ENCODE peak calls at places on chromosomes 5 and 9, in seven cellular contexts. One of them, this sample, is unnamed.

GRCh38 chr5:74892921-74893320 is 26.7 kb upstream of the FAM169A start:
- DNase-seq in trophoblast cell: no peak
- DNase-seq in neuronal stem cell: no peak
- DNase-seq in IMR-90: no peak
- DNase-seq in H9: no peak
- DNase-seq in H1: no peak
- DNase-seq in mesenchymal stem cell: no peak
- DNase-seq in this sample: no peak

GRCh38 chr5:81657386-81657785 is 93.5 kb downstream of the SSBP2 start:
- DNase-seq in H1: no peak
- DNase-seq in IMR-90: no peak
- DNase-seq in H9: no peak
- DNase-seq in mesenchymal stem cell: no peak
- DNase-seq in neuronal stem cell: no peak
- DNase-seq in trophoblast cell: peak
- DNase-seq in this sample: no peak

GRCh38 chr9:106718996-106719395 is 144.0 kb upstream of the ZNF462 start:
- DNase-seq in mesenchymal stem cell: peak
- DNase-seq in trophoblast cell: peak
- DNase-seq in H9: no peak
- DNase-seq in neuronal stem cell: no peak
- DNase-seq in H1: no peak
- DNase-seq in IMR-90: peak
- DNase-seq in this sample: no peak

GRCh38 chr9:92706218-92706940 is 36.4 kb upstream of the IPPK start:
- DNase-seq in mesenchymal stem cell: no peak
- DNase-seq in H1: no peak
- DNase-seq in neuronal stem cell: no peak
- DNase-seq in trophoblast cell: peak
- DNase-seq in H9: peak
- DNase-seq in IMR-90: no peak
- DNase-seq in this sample: peak

GRCh38 chr9:70945301-70945700 is 176.1 kb downstream of the TRPM3 start:
- DNase-seq in IMR-90: peak
- DNase-seq in H9: no peak
- DNase-seq in neuronal stem cell: no peak
- DNase-seq in mesenchymal stem cell: peak
- DNase-seq in trophoblast cell: no peak
- DNase-seq in H1: no peak
- DNase-seq in this sample: no peak

GRCh38 chr5:28544501-28544900 is 1506.1 kb upstream of the CDH9 start:
- DNase-seq in H9: no peak
- DNase-seq in neuronal stem cell: no peak
- DNase-seq in H1: no peak
- DNase-seq in mesenchymal stem cell: no peak
- DNase-seq in trophoblast cell: no peak
- DNase-seq in IMR-90: no peak
- DNase-seq in this sample: no peak

GRCh38 chr5:160118349-160119141 is 705 bp downstream of the PWWP2A start:
- DNase-seq in IMR-90: no peak
- DNase-seq in H1: no peak
- DNase-seq in neuronal stem cell: no peak
- DNase-seq in H9: peak
- DNase-seq in trophoblast cell: peak
- DNase-seq in mesenchymal stem cell: peak
- DNase-seq in this sample: peak

GRCh38 chr5:52989025-52989780 is at the start of gene ITGA2:
- DNase-seq in trophoblast cell: peak
- DNase-seq in IMR-90: peak
- DNase-seq in neuronal stem cell: peak
- DNase-seq in mesenchymal stem cell: peak
- DNase-seq in H1: no peak
- DNase-seq in H9: peak
- DNase-seq in this sample: peak

GRCh38 chr5:132661231-132662003 is 3.4 kb downstream of the IL13 start:
- DNase-seq in mesenchymal stem cell: no peak
- DNase-seq in neuronal stem cell: no peak
- DNase-seq in H9: no peak
- DNase-seq in IMR-90: no peak
- DNase-seq in H1: no peak
- DNase-seq in trophoblast cell: no peak
- DNase-seq in this sample: no peak

GRCh38 chr5:40551706-40552557 is 127.8 kb upstream of the PTGER4 start:
- DNase-seq in IMR-90: peak
- DNase-seq in trophoblast cell: peak
- DNase-seq in mesenchymal stem cell: peak
- DNase-seq in H1: peak
- DNase-seq in H9: no peak
- DNase-seq in neuronal stem cell: no peak
- DNase-seq in this sample: peak

GRCh38 chr5:179606071-179606909 is 17.2 kb downstream of the HNRNPH1 start:
- DNase-seq in H1: no peak
- DNase-seq in neuronal stem cell: no peak
- DNase-seq in trophoblast cell: no peak
- DNase-seq in mesenchymal stem cell: no peak
- DNase-seq in IMR-90: no peak
- DNase-seq in H9: no peak
- DNase-seq in this sample: no peak

GRCh38 chr5:59496524-59497134 is 396.9 kb downstream of the PDE4D start:
- DNase-seq in mesenchymal stem cell: no peak
- DNase-seq in neuronal stem cell: no peak
- DNase-seq in H9: peak
- DNase-seq in H1: no peak
- DNase-seq in IMR-90: peak
- DNase-seq in trophoblast cell: peak
- DNase-seq in this sample: peak

GRCh38 chr5:177435847-177436536 is 9.5 kb downstream of the GRK6 start:
- DNase-seq in IMR-90: no peak
- DNase-seq in H9: no peak
- DNase-seq in neuronal stem cell: no peak
- DNase-seq in trophoblast cell: no peak
- DNase-seq in mesenchymal stem cell: no peak
- DNase-seq in H1: no peak
- DNase-seq in this sample: no peak

GRCh38 chr5:169827769-169828168 is 152.5 kb downstream of the INSYN2B start:
- DNase-seq in IMR-90: peak
- DNase-seq in H9: no peak
- DNase-seq in H1: no peak
- DNase-seq in neuronal stem cell: no peak
- DNase-seq in trophoblast cell: no peak
- DNase-seq in mesenchymal stem cell: no peak
- DNase-seq in this sample: no peak

GRCh38 chr5:149995385-149996085 is 4.9 kb downstream of the TIGD6 start:
- DNase-seq in H1: no peak
- DNase-seq in H9: no peak
- DNase-seq in mesenchymal stem cell: no peak
- DNase-seq in IMR-90: no peak
- DNase-seq in trophoblast cell: no peak
- DNase-seq in neuronal stem cell: no peak
- DNase-seq in this sample: peak

GRCh38 chr5:101455851-101456250 is 552.8 kb upstream of the ST8SIA4 start:
- DNase-seq in IMR-90: no peak
- DNase-seq in H9: no peak
- DNase-seq in H1: no peak
- DNase-seq in trophoblast cell: no peak
- DNase-seq in neuronal stem cell: no peak
- DNase-seq in mesenchymal stem cell: no peak
- DNase-seq in this sample: no peak

GRCh38 chr5:157562111-157562581 is 13.4 kb downstream of the ADAM19 start:
- DNase-seq in IMR-90: peak
- DNase-seq in trophoblast cell: no peak
- DNase-seq in H9: no peak
- DNase-seq in H1: no peak
- DNase-seq in neuronal stem cell: no peak
- DNase-seq in mesenchymal stem cell: peak
- DNase-seq in this sample: no peak

GRCh38 chr5:127556609-127557348 is 39.3 kb downstream of the PRRC1 start:
- DNase-seq in trophoblast cell: peak
- DNase-seq in mesenchymal stem cell: no peak
- DNase-seq in H1: no peak
- DNase-seq in IMR-90: no peak
- DNase-seq in H9: no peak
- DNase-seq in neuronal stem cell: no peak
- DNase-seq in this sample: no peak

GRCh38 chr9:93177676-93178075 is 6.3 kb upstream of the WNK2 start:
- DNase-seq in H9: no peak
- DNase-seq in mesenchymal stem cell: no peak
- DNase-seq in IMR-90: no peak
- DNase-seq in H1: no peak
- DNase-seq in neuronal stem cell: no peak
- DNase-seq in trophoblast cell: no peak
- DNase-seq in this sample: no peak

GRCh38 chr5:147040856-147041255 is 162.3 kb upstream of the PPP2R2B start:
- DNase-seq in mesenchymal stem cell: no peak
- DNase-seq in H1: no peak
- DNase-seq in H9: no peak
- DNase-seq in IMR-90: no peak
- DNase-seq in trophoblast cell: no peak
- DNase-seq in neuronal stem cell: no peak
- DNase-seq in this sample: peak

GRCh38 chr9:35538361-35539234 is 48.7 kb downstream of the RUSC2 start:
- DNase-seq in H9: peak
- DNase-seq in IMR-90: peak
- DNase-seq in mesenchymal stem cell: peak
- DNase-seq in trophoblast cell: peak
- DNase-seq in neuronal stem cell: peak
- DNase-seq in H1: no peak
- DNase-seq in this sample: peak

GRCh38 chr5:141529002-141529401 is 40.1 kb downstream of the PCDHGC5 start:
- DNase-seq in neuronal stem cell: no peak
- DNase-seq in IMR-90: peak
- DNase-seq in trophoblast cell: no peak
- DNase-seq in H1: no peak
- DNase-seq in mesenchymal stem cell: peak
- DNase-seq in H9: no peak
- DNase-seq in this sample: no peak

GRCh38 chr9:92607088-92607487 is 62.8 kb downstream of the IPPK start:
- DNase-seq in H1: no peak
- DNase-seq in mesenchymal stem cell: peak
- DNase-seq in IMR-90: peak
- DNase-seq in neuronal stem cell: no peak
- DNase-seq in trophoblast cell: no peak
- DNase-seq in H9: no peak
- DNase-seq in this sample: no peak

GRCh38 chr9:100206899-100207298 is 107.9 kb downstream of the INVS start:
- DNase-seq in mesenchymal stem cell: no peak
- DNase-seq in H9: no peak
- DNase-seq in neuronal stem cell: no peak
- DNase-seq in trophoblast cell: no peak
- DNase-seq in H1: no peak
- DNase-seq in IMR-90: peak
- DNase-seq in this sample: no peak

GRCh38 chr9:138060881-138061280 is 183.3 kb downstream of the CACNA1B start:
- DNase-seq in mesenchymal stem cell: no peak
- DNase-seq in H9: no peak
- DNase-seq in neuronal stem cell: no peak
- DNase-seq in H1: no peak
- DNase-seq in trophoblast cell: no peak
- DNase-seq in IMR-90: no peak
- DNase-seq in this sample: no peak

GRCh38 chr9:110065527-110065926 is 142.4 kb downstream of the C9orf152 start:
- DNase-seq in IMR-90: peak
- DNase-seq in neuronal stem cell: no peak
- DNase-seq in mesenchymal stem cell: peak
- DNase-seq in H9: no peak
- DNase-seq in H1: no peak
- DNase-seq in trophoblast cell: peak
- DNase-seq in this sample: no peak

GRCh38 chr9:81664638-81665513 is 24.5 kb downstream of the TLE1 start:
- DNase-seq in mesenchymal stem cell: no peak
- DNase-seq in neuronal stem cell: no peak
- DNase-seq in H1: no peak
- DNase-seq in trophoblast cell: no peak
- DNase-seq in IMR-90: no peak
- DNase-seq in H9: no peak
- DNase-seq in this sample: no peak

GRCh38 chr5:6554812-6555211 is 78.0 kb downstream of the NSUN2 start:
- DNase-seq in IMR-90: no peak
- DNase-seq in H9: no peak
- DNase-seq in mesenchymal stem cell: no peak
- DNase-seq in trophoblast cell: no peak
- DNase-seq in neuronal stem cell: no peak
- DNase-seq in H1: no peak
- DNase-seq in this sample: no peak
- H3K4me2 ChIP-seq in IMR-90: no peak
- H3K4me2 ChIP-seq in H9: no peak
- H3K4me2 ChIP-seq in mesenchymal stem cell: no peak
- H3K4me2 ChIP-seq in trophoblast cell: no peak
- H3K4me2 ChIP-seq in neuronal stem cell: no peak
- H3K4me2 ChIP-seq in H1: no peak
- H3K4me2 ChIP-seq in this sample: no peak

GRCh38 chr5:139228201-139228796 is 30.1 kb upstream of the SIL1 start:
- DNase-seq in H9: no peak
- DNase-seq in IMR-90: no peak
- DNase-seq in trophoblast cell: no peak
- DNase-seq in mesenchymal stem cell: no peak
- DNase-seq in neuronal stem cell: no peak
- DNase-seq in H1: no peak
- DNase-seq in this sample: no peak
- H2AK5ac ChIP-seq in H9: no peak
- H2AK5ac ChIP-seq in IMR-90: no peak
- H2AK5ac ChIP-seq in trophoblast cell: no peak
- H2AK5ac ChIP-seq in mesenchymal stem cell: no peak
- H2AK5ac ChIP-seq in neuronal stem cell: no peak
- H2AK5ac ChIP-seq in H1: no peak
- H2AK5ac ChIP-seq in this sample: no peak

GRCh38 chr9:130780415-130780814 is 54.6 kb upstream of the ABL1 start:
- DNase-seq in H9: no peak
- DNase-seq in trophoblast cell: no peak
- DNase-seq in neuronal stem cell: no peak
- DNase-seq in mesenchymal stem cell: no peak
- DNase-seq in IMR-90: no peak
- DNase-seq in H1: no peak
- DNase-seq in this sample: no peak
- H3K4me2 ChIP-seq in H9: no peak
- H3K4me2 ChIP-seq in trophoblast cell: no peak
- H3K4me2 ChIP-seq in neuronal stem cell: no peak
- H3K4me2 ChIP-seq in mesenchymal stem cell: no peak
- H3K4me2 ChIP-seq in IMR-90: peak
- H3K4me2 ChIP-seq in H1: no peak
- H3K4me2 ChIP-seq in this sample: no peak

DNA sequence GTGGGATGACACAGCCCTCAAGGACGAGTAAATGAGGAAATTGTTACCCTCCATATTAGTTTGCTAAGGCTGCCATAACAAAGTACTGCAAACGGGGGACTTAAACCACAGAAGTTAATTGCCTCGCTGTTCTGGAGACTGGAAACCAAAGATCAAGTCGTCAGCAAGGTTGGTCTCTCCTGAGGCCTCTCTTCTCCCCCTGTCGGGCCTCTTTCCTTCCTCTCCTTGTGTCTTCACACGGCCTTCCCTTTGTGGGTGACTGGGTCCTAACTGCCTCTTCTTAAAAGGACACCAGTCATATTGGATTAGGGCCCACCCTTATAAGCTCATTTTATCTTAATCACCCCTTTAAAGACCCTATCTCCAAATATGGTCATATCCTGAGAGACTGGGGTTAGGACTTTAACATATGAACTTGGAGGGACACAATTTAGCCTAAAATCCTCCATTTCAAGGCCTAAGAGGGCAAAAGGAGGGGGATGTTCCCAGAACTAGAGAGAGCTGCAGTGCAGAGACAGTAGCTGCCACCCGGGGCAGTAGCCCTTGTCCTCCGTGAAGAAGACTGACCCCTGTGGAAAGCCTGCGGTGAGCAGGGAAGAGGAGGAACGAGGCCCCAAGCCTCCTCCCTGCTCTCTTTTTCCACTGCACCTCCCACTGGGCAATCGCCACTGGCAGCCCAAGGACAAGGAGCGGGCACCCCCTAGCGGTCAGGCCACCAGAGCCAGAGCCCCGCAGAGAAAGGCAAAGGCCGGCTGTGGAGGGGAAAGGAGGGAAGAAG is 35.0 kb downstream of the CFAP90 start:
- DNase-seq in H9: peak
- DNase-seq in IMR-90: peak
- DNase-seq in trophoblast cell: peak
- DNase-seq in H1: peak
- DNase-seq in neuronal stem cell: peak
- DNase-seq in mesenchymal stem cell: peak
- DNase-seq in this sample: peak
- H2AK5ac ChIP-seq in H9: no peak
- H2AK5ac ChIP-seq in IMR-90: no peak
- H2AK5ac ChIP-seq in trophoblast cell: no peak
- H2AK5ac ChIP-seq in H1: no peak
- H2AK5ac ChIP-seq in neuronal stem cell: no peak
- H2AK5ac ChIP-seq in mesenchymal stem cell: no peak
- H2AK5ac ChIP-seq in this sample: no peak